ENCODE peak calls at places on chromosomes 3 and 15, in six cellular contexts. W is psoas muscle, M is HFFc6, F is lower lobe of right lung, K is HFF-Myc, A is A673. Z is an unnamed sample.

GRCh38 chr15:42056934-42057743 is 36.3 kb upstream of the PLA2G4E start:
- DNase-seq in F (peak), K (no peak), A (peak), W (peak), M (peak), Z (peak)

GRCh38 chr3:172112348-172113123 is 73.2 kb downstream of the FNDC3B start:
- DNase-seq in W (no peak), M (no peak), K (no peak), A (no peak), F (no peak), Z (no peak)

GRCh38 chr3:13051066-13051465 is 22.2 kb downstream of the IQSEC1 start:
- DNase-seq in M (no peak), F (no peak), K (no peak), A (no peak), W (no peak), Z (no peak)

GRCh38 chr3:159800434-159801121 is 188.1 kb upstream of the IL12A start:
- DNase-seq in K (no peak), F (no peak), M (no peak), A (no peak), W (no peak), Z (no peak)

GRCh38 chr3:137121704-137122314 is 164.0 kb downstream of the IL20RB start:
- DNase-seq in M (peak), K (no peak), A (peak), F (no peak), W (no peak), Z (peak)

GRCh38 chr3:149340310-149340933 is 7.0 kb upstream of the TM4SF18 start:
- DNase-seq in M (peak), F (no peak), W (no peak), K (no peak), A (no peak), Z (no peak)

GRCh38 chr15:24683736-24684135 is 8.2 kb downstream of the NPAP1 start:
- DNase-seq in A (no peak), K (no peak), F (no peak), W (no peak), M (no peak), Z (no peak)

GRCh38 chr3:123656691-123657090 is 71.8 kb upstream of the HACD2 start:
- DNase-seq in K (no peak), M (no peak), F (no peak), A (peak), W (no peak), Z (no peak)

GRCh38 chr15:101088788-101089578 is 162.9 kb downstream of the CHSY1 start:
- DNase-seq in K (no peak), M (peak), F (peak), A (peak), W (peak), Z (peak)

GRCh38 chr3:52357151-52358080 is 41.3 kb downstream of the DNAH1 start:
- DNase-seq in W (peak), F (peak), K (no peak), A (no peak), M (no peak), Z (no peak)

GRCh38 chr3:174538116-174538515 is 321.0 kb upstream of the NAALADL2 start:
- DNase-seq in A (no peak), K (no peak), F (no peak), W (no peak), M (no peak), Z (no peak)

GRCh38 chr15:75646944-75647364 is 758 bp upstream of the SNX33 start:
- DNase-seq in K (no peak), M (no peak), W (no peak), F (peak), A (peak), Z (peak)

GRCh38 chr15:44676676-44677075 is 13.2 kb upstream of the SPG11 start:
- DNase-seq in K (no peak), F (no peak), W (no peak), M (no peak), A (no peak), Z (no peak)

GRCh38 chr3:64848822-64849221 is 161.0 kb upstream of the ADAMTS9 start:
- DNase-seq in W (no peak), A (no peak), K (no peak), M (no peak), F (no peak), Z (no peak)

GRCh38 chr3:133112666-133113065 is 74.5 kb downstream of the TMEM108 start:
- DNase-seq in F (no peak), K (no peak), M (no peak), W (no peak), A (no peak), Z (peak)

GRCh38 chr3:86087160-86087871 is 903.6 kb downstream of the VGLL3 start:
- DNase-seq in A (no peak), K (no peak), W (no peak), F (no peak), M (no peak), Z (no peak)

GRCh38 chr3:70982700-70983140 is 600.8 kb downstream of the FOXP1 start:
- DNase-seq in A (no peak), F (no peak), M (peak), K (peak), W (peak), Z (peak)

GRCh38 chr3:154893813-154894212 is 186.3 kb upstream of the MME start:
- DNase-seq in F (no peak), K (no peak), M (no peak), W (no peak), A (no peak), Z (no peak)

GRCh38 chr3:39325223-39325622 is 4.3 kb upstream of the CCR8 start:
- DNase-seq in M (no peak), K (no peak), W (no peak), F (no peak), A (no peak), Z (no peak)

GRCh38 chr3:159239054-159239453 is 437.2 kb downstream of the MFSD1 start:
- DNase-seq in M (no peak), A (no peak), W (no peak), K (no peak), F (no peak), Z (no peak)

GRCh38 chr3:32257641-32258438 is 19.4 kb downstream of the CMTM8 start:
- DNase-seq in A (no peak), W (no peak), M (no peak), F (no peak), K (no peak), Z (no peak)

GRCh38 chr15:31047437-31047836 is 54.1 kb downstream of the TRPM1 start:
- DNase-seq in A (no peak), M (no peak), F (no peak), W (no peak), K (no peak), Z (no peak)

GRCh38 chr3:10224794-10225660 is 23.2 kb upstream of the TATDN2 start:
- DNase-seq in F (peak), A (peak), W (peak), M (peak), K (no peak), Z (peak)

GRCh38 chr3:50627407-50628051 is 10.6 kb downstream of the MAPKAPK3 start:
- DNase-seq in A (no peak), K (no peak), W (peak), M (peak), F (peak), Z (peak)

GRCh38 chr3:144529562-144529961 is 557.9 kb downstream of the DIPK2A start:
- DNase-seq in A (no peak), M (no peak), F (no peak), K (no peak), W (no peak), Z (no peak)

GRCh38 chr3:66604476-66604875 is 103.7 kb upstream of the LRIG1 start:
- DNase-seq in A (no peak), W (no peak), K (no peak), F (no peak), M (no peak), Z (no peak)

GRCh38 chr3:140972833-140973232 is 31.2 kb downstream of the SLC25A36 start:
- DNase-seq in M (peak), F (no peak), A (peak), K (no peak), W (no peak), Z (peak)

GRCh38 chr15:69086427-69087205 is 72.1 kb downstream of the NOX5 start:
- DNase-seq in W (no peak), K (no peak), M (no peak), F (no peak), A (no peak), Z (no peak)

GRCh38 chr3:4398120-4398740 is 68.8 kb downstream of the SUMF1 start:
- DNase-seq in F (no peak), W (no peak), A (no peak), K (no peak), M (no peak), Z (no peak)

GRCh38 chr3:85427467-85427866 is 468.7 kb downstream of the CADM2 start:
- DNase-seq in M (no peak), K (no peak), A (peak), W (no peak), F (no peak), Z (no peak)

GRCh38 chr3:171807806-171808205 is 2.5 kb downstream of the PLD1 start:
- DNase-seq in A (no peak), K (no peak), M (no peak), W (no peak), F (no peak), Z (no peak)

GRCh38 chr3:79497447-79498111 is 270.2 kb downstream of the ROBO1 start:
- DNase-seq in A (peak), F (no peak), K (no peak), W (no peak), M (no peak), Z (peak)
- TF ChIP-seq CTCF in A (peak), F (peak), K (peak), W (peak), M (peak), Z (peak)

DNA sequence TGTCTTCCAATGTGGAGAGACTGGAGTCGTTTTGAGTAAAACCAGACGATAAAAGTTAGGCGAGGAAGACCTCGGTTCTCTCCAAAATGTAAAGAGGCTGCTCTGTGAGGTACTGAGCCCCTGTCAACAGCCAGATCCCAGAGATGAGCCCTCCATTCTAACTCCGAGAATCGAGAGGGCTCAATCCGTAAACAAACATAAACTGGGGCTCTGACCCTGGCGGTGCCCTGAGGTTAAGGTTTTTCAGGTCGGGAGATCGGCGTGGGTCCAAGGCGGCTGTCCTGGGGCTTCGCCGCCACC is 417 bp downstream of the TBCCD1 start:
- DNase-seq in K (no peak), W (no peak), M (no peak), A (no peak), F (no peak), Z (no peak)
- TF ChIP-seq CTCF in K (no peak), W (no peak), M (no peak), A (no peak), F (no peak), Z (peak)

GRCh38 chr15:64387562-64388168 is at the start of gene TRIP4:
- DNase-seq in W (peak), K (peak), A (peak), F (peak), M (peak), Z (peak)
- TF ChIP-seq CTCF in W (no peak), K (no peak), A (peak), F (no peak), M (no peak), Z (no peak)

DNA sequence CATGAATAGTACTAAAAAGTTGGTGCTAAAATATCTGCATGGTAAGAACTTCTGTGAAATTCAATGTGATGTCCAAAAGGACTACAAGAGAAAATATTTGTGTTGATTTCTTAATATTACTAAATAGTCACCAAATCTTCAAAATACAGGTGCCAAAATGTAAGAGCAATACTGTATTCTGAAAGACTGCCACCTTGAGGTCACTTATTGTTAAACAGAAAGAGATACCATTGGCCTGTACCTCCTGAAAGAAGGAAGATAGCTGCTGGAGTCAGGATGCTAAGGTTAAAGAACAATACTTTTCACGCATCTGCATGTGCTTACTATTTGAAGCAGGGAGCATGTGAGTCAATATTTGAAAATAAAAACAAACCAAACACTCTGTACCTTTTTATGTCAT is 72.0 kb upstream of the LSAMP start:
- DNase-seq in A (peak), W (no peak), M (no peak), F (no peak), K (no peak), Z (peak)
- TF ChIP-seq CTCF in A (peak), W (no peak), M (peak), F (no peak), K (peak), Z (peak)

DNA sequence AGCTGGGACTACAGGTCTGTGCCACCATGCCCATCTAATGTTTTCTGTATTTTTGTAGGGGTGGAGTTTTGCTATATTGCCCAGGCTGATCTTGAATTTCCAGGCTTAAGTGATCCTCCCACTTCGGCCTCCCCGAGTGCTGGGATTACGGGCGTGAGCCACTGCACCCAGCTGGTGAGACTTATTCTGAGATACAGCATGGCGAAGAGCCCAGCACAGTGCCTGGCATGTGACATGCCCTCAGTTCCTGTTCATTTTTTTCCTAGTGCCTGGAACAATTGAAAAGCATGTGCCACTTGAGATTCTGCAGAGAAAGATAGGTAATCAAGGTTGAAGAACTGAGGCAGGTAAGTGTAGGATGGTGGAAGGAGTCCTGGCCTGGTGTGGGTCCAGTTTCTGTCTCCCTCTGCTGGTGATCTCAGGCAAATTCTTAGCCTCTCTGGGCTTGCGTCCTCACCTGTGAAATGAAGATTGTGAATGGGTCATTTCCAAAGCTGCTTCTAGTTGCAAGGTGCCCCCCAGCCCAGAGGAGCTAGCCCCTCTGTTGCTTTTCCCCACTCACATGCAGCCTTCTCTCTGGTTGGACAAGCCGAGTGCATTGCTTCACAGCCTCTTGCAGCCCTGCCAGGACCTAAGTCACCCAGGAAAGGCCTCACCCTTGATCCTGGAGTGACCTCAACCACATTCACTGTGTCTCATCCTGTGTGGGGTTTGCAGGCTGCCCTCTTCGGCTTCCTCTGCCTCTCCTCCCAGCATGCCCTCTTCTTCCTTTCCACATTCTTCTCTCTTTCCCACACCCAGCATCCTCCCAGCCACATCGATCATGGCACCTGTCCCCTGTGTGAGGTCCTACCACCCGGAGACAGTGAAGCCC is 4.3 kb upstream of the RHCG start:
- DNase-seq in F (no peak), K (no peak), W (no peak), M (no peak), A (no peak), Z (peak)
- TF ChIP-seq CTCF in F (no peak), K (peak), W (no peak), M (peak), A (peak), Z (peak)

DNA sequence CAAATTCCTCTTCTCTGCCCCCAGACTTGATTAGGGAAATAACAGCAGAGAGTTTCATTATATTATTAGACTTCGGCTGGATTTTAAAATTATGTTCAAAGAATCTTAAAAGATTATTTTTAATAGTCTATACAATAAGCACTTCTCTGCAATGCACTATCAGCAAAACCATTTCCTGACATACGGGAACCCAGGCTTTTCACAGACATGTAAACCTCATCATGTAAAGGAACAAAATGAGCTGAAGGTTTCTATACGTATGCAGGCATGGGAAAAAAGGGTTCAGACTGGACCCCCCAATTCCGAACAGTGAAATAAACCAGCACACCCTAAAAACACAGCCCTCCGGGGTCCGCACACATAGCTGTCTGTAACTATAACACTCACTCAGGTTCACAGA is 77.5 kb upstream of the LMOD3 start:
- DNase-seq in F (no peak), A (no peak), K (no peak), M (no peak), W (no peak), Z (no peak)
- TF ChIP-seq CTCF in F (no peak), A (no peak), K (no peak), M (no peak), W (no peak), Z (no peak)

Z was measured in MCF 10A.